ENCODE peak calls at places on chromosomes 4 and X, in six cellular contexts. K is IMR-90, N is esophagus squamous epithelium, J is heart left ventricle, H is spleen, W is ovary. G is an unnamed sample.

GRCh38 chr4:140755811-140756291 is 334 bp downstream of the TBC1D9 start:
- DNase-seq in J (peak), K (peak), H (peak), N (no peak), W (peak), G (peak)

GRCh38 chr4:82687531-82687930 is 111.1 kb downstream of the SCD5 start:
- DNase-seq in N (no peak), H (no peak), W (no peak), K (no peak), J (no peak), G (no peak)

GRCh38 chrX:70445876-70446275 is 1.2 kb downstream of the DLG3 start:
- DNase-seq in W (no peak), J (no peak), K (no peak), H (no peak), N (no peak), G (no peak)

GRCh38 chrX:130669233-130669632 is 233.8 kb downstream of the ENOX2 start:
- DNase-seq in J (no peak), K (peak), N (no peak), H (no peak), W (no peak), G (no peak)

GRCh38 chr4:177242651-177243296 is 66.9 kb upstream of the NEIL3 start:
- DNase-seq in W (no peak), N (no peak), H (no peak), K (peak), J (no peak), G (no peak)

GRCh38 chr4:6561173-6561516 is 13.8 kb upstream of the MAN2B2 start:
- DNase-seq in H (no peak), K (no peak), J (no peak), W (no peak), N (no peak), G (no peak)

GRCh38 chr4:77865259-77865658 is 2.6 kb downstream of the MRPL1 start:
- DNase-seq in H (no peak), N (no peak), K (no peak), W (no peak), J (no peak), G (no peak)

GRCh38 chr4:69860521-69861298 is 765 bp upstream of the SULT1E1 start:
- DNase-seq in N (no peak), J (no peak), H (no peak), W (no peak), K (no peak), G (no peak)

GRCh38 chr4:126757219-126757618 is 875.5 kb upstream of the INTU start:
- DNase-seq in K (peak), N (no peak), H (no peak), J (no peak), W (no peak), G (no peak)

GRCh38 chrX:20228245-20228644 is 38.5 kb downstream of the RPS6KA3 start:
- DNase-seq in W (no peak), N (no peak), K (no peak), H (no peak), J (no peak), G (no peak)

GRCh38 chrX:39869846-39870601 is 227.7 kb downstream of the BCOR start:
- DNase-seq in W (no peak), K (peak), J (no peak), H (no peak), N (no peak), G (no peak)

GRCh38 chr4:3045500-3045850 is 28.9 kb downstream of the HTT-AS start:
- DNase-seq in N (peak), J (no peak), W (no peak), H (peak), K (peak), G (peak)

GRCh38 chr4:6049278-6049677 is 31.0 kb upstream of the C4orf50 start:
- DNase-seq in K (no peak), N (no peak), J (no peak), W (no peak), H (no peak), G (no peak)

GRCh38 chr4:165418116-165418515 is 39.3 kb downstream of the CPE start:
- DNase-seq in W (no peak), K (no peak), H (no peak), J (no peak), N (no peak), G (no peak)

GRCh38 chr4:60944070-60944469 is 256.1 kb upstream of the ADGRL3 start:
- DNase-seq in W (no peak), J (no peak), N (no peak), K (no peak), H (no peak), G (no peak)

GRCh38 chr4:140137654-140138053 is 16.3 kb downstream of the MAML3 start:
- DNase-seq in K (peak), J (no peak), N (no peak), W (no peak), H (no peak), G (no peak)

GRCh38 chr4:147340547-147341225 is 140.2 kb upstream of the EDNRA start:
- DNase-seq in K (peak), J (no peak), H (no peak), N (no peak), W (no peak), G (no peak)

GRCh38 chrX:10008483-10009056 is 41.4 kb downstream of the CLDN34 start:
- DNase-seq in W (no peak), H (no peak), K (peak), J (no peak), N (no peak), G (no peak)

GRCh38 chr4:7423391-7423790 is 11.3 kb downstream of the PSAPL1 start:
- DNase-seq in W (no peak), N (no peak), H (no peak), K (no peak), J (no peak), G (no peak)

GRCh38 chr4:28973591-28974350 is 1746.4 kb upstream of the PCDH7 start:
- DNase-seq in N (no peak), H (no peak), J (no peak), W (no peak), K (peak), G (no peak)

GRCh38 chr4:102500371-102501175 is 586 bp upstream of the NFKB1 start:
- DNase-seq in J (peak), K (peak), W (peak), H (peak), N (no peak), G (peak)

GRCh38 chr4:77020017-77020416 is 55.8 kb downstream of the CCNI start:
- DNase-seq in K (no peak), N (no peak), W (no peak), H (no peak), J (no peak), G (no peak)

GRCh38 chr4:52868138-52868537 is 6.0 kb downstream of the RASL11B start:
- DNase-seq in W (peak), J (peak), N (no peak), H (no peak), K (no peak), G (no peak)

GRCh38 chr4:185128272-185129119 is 14.6 kb upstream of the SLC25A4 start:
- DNase-seq in J (peak), N (no peak), H (no peak), W (peak), K (no peak), G (no peak)

GRCh38 chr4:130486841-130487240 is 1390.9 kb downstream of the C4orf33 start:
- DNase-seq in H (no peak), W (no peak), K (peak), J (no peak), N (no peak), G (no peak)

GRCh38 chr4:77959566-77960338 is 97.1 kb downstream of the MRPL1 start:
- DNase-seq in W (no peak), H (no peak), J (no peak), N (no peak), K (peak), G (no peak)

GRCh38 chr4:128056396-128056795 is 4.7 kb upstream of the LARP1B start:
- DNase-seq in W (no peak), K (no peak), J (no peak), N (no peak), H (no peak), G (no peak)

GRCh38 chr4:128060620-128061565 is at the start of gene LARP1B:
- DNase-seq in J (peak), K (peak), N (peak), W (peak), H (peak), G (peak)

GRCh38 chr4:128060130-128060619 is 937 bp upstream of the LARP1B start:
- DNase-seq in K (peak), W (no peak), H (no peak), J (no peak), N (no peak), G (no peak)

GRCh38 chr4:128061566-128062536 is 739 bp downstream of the LARP1B start:
- DNase-seq in N (no peak), W (peak), H (peak), J (peak), K (peak), G (peak)
- TF ChIP-seq POLR2A in N (peak), W (no peak), H (no peak), J (peak), K (no peak), G (no peak)

DNA sequence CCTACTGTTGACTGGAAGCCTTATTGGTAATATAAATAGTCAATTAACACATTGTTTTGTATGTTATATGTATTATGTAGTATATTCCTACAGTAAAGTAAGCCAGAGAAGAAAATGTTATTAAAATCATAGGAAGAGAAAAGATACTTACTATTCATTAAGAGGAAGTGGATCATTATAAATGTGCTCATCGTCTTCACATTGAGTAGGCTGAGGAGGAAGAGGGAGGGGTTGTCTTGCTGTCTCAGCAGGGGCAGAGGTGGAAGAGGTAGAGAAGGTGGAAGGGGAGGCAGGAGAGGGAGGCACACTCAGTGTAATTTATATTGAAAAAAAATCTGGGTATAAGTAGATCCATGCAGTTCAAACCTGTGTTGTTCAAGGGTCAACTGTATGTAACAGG is 10.6 kb downstream of the CDKL5 start:
- DNase-seq in K (no peak), H (no peak), W (no peak), J (no peak), N (no peak), G (no peak)
- TF ChIP-seq CTCF in K (no peak), H (no peak), W (no peak), J (no peak), N (no peak), G (no peak)

DNA sequence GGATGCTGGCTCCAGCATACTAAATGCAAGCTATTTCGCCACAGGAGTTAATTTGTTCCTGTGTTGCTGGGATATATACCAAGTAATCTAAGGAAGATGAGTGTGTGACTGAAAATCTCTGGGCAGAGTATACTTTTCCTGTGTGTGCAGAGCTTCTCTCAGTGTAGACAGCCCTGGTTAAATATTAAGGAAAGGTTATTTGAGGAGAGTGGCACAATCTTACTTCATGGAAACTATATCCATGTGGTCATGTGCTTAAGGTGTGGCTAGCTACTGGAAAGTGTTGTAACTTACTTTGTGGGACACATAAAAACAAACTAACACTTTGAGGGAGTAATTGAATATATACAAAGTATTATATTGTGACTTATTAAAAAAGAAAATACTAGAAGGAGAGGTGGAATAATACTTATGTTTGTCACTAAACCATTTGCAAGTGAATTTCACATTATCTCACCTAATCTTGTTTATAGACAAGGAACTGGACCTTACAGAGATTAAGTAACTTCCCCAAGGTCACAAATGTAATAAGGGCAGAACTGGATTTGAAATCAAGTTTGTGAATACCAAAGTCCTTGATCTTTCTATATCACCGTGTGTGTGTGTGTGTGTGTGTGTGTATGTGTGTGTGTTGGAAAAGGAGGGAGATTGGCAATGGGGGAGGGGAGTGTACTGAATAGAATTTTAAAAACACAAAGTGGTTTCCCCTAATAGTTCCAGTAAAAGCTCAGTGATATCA is 408.2 kb upstream of the NR3C2 start:
- DNase-seq in H (no peak), W (no peak), N (no peak), K (no peak), J (no peak), G (no peak)
- H3K4me3 ChIP-seq in H (no peak), W (no peak), N (no peak), K (no peak), J (no peak), G (no peak)

DNA sequence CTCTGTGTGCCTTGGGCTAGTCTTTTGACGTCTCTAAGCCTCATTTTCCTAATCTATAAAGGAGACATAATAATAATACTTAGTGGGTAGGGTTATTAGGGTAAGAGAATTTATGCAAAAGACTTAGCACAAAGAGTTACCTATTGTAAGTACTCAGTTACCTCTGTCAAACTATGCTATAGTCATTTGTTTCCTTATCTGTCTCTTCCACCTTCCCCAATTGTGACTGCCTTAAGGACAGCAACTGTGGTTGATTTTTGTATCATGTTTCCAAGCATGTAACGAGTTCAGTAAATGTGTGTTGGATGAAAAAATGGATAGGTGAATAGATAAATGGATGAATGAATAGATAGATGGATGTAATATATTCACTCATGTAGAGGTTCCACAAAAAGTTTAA is 48.1 kb downstream of the WDR19 start:
- DNase-seq in N (no peak), J (no peak), H (no peak), W (no peak), K (no peak), G (no peak)
- TF ChIP-seq POLR2A in N (no peak), J (no peak), H (no peak), W (no peak), K (no peak), G (no peak)

GRCh38 chrX:30870572-30870971 is 18.5 kb downstream of the TAB3 start:
- DNase-seq in W (no peak), J (no peak), N (no peak), K (no peak), H (no peak), G (no peak)

GRCh38 chrX:30864383-30864785 is 24.7 kb downstream of the TAB3 start:
- DNase-seq in W (no peak), H (no peak), J (peak), N (no peak), K (no peak), G (no peak)

GRCh38 chrX:30865612-30866011 is 23.4 kb downstream of the TAB3 start:
- DNase-seq in K (no peak), N (no peak), H (no peak), W (no peak), J (no peak), G (no peak)

GRCh38 chrX:30863969-30864368 is 25.1 kb downstream of the TAB3 start:
- DNase-seq in K (peak), N (no peak), J (peak), H (no peak), W (no peak), G (no peak)

GRCh38 chrX:30865020-30865419 is 24.0 kb downstream of the TAB3 start:
- DNase-seq in H (no peak), W (no peak), N (no peak), K (no peak), J (no peak), G (no peak)
- TF ChIP-seq CTCF in H (no peak), W (no peak), N (no peak), K (peak), J (no peak), G (no peak)

DNA sequence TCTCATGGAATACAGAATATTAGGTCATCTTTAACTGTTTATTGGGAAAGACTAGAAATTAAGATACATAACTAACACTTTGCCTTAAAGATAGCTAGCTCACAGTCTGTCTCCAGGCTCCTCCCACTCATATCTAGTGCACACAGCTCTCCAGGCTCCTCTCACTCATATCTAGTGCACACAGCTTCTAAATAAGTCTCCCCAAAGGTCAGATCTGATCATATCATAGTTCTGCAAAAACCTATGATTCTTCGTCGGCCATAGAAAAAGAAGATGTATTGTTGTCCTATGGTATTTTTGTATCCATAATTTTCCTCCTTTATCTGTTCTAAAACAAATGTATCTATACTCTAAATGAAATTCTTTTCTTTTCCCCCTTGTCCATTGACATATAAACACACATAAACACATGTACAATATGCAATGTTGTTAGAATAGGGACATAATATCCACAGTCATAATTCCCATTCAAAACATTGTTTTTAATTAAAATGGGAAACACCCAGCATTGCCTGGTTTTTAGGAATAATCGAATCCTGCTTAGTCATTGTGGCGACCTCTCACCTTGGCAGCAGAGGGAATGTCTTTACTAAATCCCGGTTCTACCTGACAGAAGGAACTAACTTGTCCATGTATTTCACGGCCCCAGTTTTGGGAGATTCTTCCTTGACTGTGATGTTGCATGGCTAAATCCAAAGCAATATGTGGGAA is 1282.0 kb downstream of the PCDH7 start:
- DNase-seq in K (no peak), J (no peak), W (no peak), H (no peak), N (no peak), G (no peak)
- H3K4me3 ChIP-seq in K (no peak), J (no peak), W (no peak), H (no peak), N (no peak), G (no peak)

GRCh38 chrX:47129157-47129878 is 15.2 kb downstream of the NDUFB11 start:
- DNase-seq in J (peak), N (peak), H (peak), W (peak), K (peak), G (peak)
- TF ChIP-seq POLR2A in J (no peak), N (peak), H (no peak), W (peak), K (no peak), G (no peak)

G was measured in lower leg skin.